ENCODE peak calls at places on chromosomes 6 and 20, in eight cellular contexts. A, C, N, S, G, Y, P and O are unnamed samples.

GRCh38 chr6:5083813-5084191 is 1.3 kb upstream of the PPP1R3G start:
- DNase-seq in A (no peak), C (no peak), N (no peak), S (no peak), G (no peak), Y (no peak), P (no peak), O (no peak)

GRCh38 chr6:35021014-35021413 is 120.1 kb downstream of the TCP11 start:
- DNase-seq in A (no peak), C (no peak), N (no peak), S (no peak), G (peak; percentile 47), Y (peak; percentile 36), P (no peak), O (no peak)

GRCh38 chr20:3312940-3313656 is 74.1 kb upstream of the SLC4A11 start:
- DNase-seq in A (no peak), C (no peak), N (peak; percentile 87), S (peak; percentile 53), G (no peak), Y (no peak), P (peak; percentile 32), O (no peak)

GRCh38 chr6:108904731-108905130 is 56.5 kb downstream of the ARMC2 start:
- DNase-seq in A (no peak), C (peak; percentile 52), N (no peak), S (no peak), G (no peak), Y (no peak), P (no peak), O (no peak)

GRCh38 chr20:39985276-39985675 is 703.8 kb downstream of the MAFB start:
- DNase-seq in A (no peak), C (no peak), N (no peak), S (no peak), G (no peak), Y (no peak), P (no peak), O (no peak)

GRCh38 chr6:110414669-110415296 is 592 bp downstream of the DDO start:
- DNase-seq in A (peak; percentile 60), C (no peak), N (no peak), S (no peak), G (no peak), Y (no peak), P (no peak), O (no peak)

GRCh38 chr20:50548396-50548795 is 38.2 kb downstream of the PTPN1 start:
- DNase-seq in A (no peak), C (peak; percentile 44), N (no peak), S (no peak), G (no peak), Y (no peak), P (no peak), O (peak; percentile 38)

GRCh38 chr6:71091167-71091566 is 134.3 kb upstream of the B3GAT2 start:
- DNase-seq in A (no peak), C (no peak), N (no peak), S (no peak), G (no peak), Y (no peak), P (no peak), O (no peak)

GRCh38 chr20:8940311-8940710 is 128.6 kb upstream of the PLCB4 start:
- DNase-seq in A (no peak), C (no peak), N (no peak), S (no peak), G (no peak), Y (no peak), P (no peak), O (no peak)

DNA sequence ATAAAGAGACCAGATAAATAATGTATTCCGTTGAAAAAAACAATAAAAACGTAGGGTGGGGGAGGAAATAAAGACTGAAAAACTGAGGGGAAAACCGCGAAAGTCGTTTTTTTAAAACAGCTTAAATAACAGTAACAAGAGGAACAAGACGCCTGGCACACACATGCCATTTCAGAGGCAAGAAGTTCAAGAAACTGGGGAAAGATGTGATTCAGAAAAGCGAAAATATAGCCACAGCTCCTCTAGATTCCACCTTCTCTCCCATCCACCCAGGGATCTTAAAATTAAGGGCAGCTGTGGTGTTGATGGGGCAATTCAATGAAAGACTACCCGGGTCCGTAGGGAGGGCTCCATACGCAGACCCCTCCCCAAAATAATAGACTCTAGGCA is 1.3 kb downstream of the EPB41L2 start:
- DNase-seq in A (no peak), C (no peak), N (peak; percentile 39), S (no peak), G (no peak), Y (no peak), P (no peak), O (no peak)
- H3K27ac ChIP-seq in A (peak overlapping the region; percentile 93), C (peak overlapping the region; percentile 94), N (no peak overlapping the region), S (peak overlapping the region; percentile 87), G (no peak overlapping the region), Y (peak overlapping the region; percentile 81), P (no peak overlapping the region), O (no peak overlapping the region)

DNA sequence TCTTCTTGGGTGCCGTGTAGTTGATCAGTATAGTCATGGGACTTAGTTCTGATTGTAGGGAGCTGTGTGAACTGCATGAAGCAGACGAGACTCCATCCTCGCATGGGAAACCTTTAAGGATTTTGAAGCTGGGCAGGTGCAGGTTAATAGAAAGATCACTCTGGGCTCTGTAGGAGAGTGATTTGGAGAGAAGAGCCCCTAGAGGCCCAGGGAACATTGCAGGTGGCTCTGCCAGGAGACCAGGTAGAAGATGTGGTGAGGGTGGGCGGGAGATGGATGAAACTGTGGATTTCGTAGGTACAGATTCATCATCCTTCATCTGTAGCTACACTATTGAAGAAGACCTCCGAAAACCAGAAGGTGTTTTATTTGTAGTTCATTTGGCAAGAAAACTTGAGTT is 53.3 kb downstream of the UTRN start:
- DNase-seq in A (no peak), C (no peak), N (no peak), S (no peak), G (no peak), Y (no peak), P (no peak), O (no peak)
- H3K27ac ChIP-seq in A (no peak overlapping the region), C (no peak overlapping the region), N (no peak overlapping the region), S (no peak overlapping the region), G (no peak overlapping the region), Y (no peak overlapping the region), P (no peak overlapping the region), O (no peak overlapping the region)

DNA sequence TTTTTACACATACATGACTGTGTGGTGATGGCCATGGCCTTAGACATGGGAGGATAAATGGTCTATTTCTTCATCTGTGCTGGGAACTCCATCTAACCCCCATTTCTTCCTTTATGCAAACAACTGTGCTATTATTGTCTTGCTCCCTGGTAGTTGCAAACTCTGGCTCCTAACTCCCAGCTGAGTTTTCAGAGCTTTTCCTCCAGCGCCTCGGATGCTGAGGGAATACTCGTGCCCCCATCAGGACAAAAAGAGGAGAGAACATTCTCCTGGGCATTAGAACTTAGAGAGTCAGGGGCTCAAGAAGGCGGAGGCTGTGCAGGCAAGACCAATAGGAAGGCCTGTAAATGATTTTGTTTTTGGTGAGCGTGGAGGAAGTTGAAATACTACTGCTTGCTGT is 2.1 kb downstream of the DAAM2 start:
- DNase-seq in A (peak; percentile 30), C (no peak), N (no peak), S (no peak), G (no peak), Y (no peak), P (no peak), O (no peak)
- H3K27ac ChIP-seq in A (peak overlapping the region; percentile 89), C (peak overlapping the region; percentile 87), N (no peak overlapping the region), S (no peak overlapping the region), G (no peak overlapping the region), Y (no peak overlapping the region), P (no peak overlapping the region), O (no peak overlapping the region)

DNA sequence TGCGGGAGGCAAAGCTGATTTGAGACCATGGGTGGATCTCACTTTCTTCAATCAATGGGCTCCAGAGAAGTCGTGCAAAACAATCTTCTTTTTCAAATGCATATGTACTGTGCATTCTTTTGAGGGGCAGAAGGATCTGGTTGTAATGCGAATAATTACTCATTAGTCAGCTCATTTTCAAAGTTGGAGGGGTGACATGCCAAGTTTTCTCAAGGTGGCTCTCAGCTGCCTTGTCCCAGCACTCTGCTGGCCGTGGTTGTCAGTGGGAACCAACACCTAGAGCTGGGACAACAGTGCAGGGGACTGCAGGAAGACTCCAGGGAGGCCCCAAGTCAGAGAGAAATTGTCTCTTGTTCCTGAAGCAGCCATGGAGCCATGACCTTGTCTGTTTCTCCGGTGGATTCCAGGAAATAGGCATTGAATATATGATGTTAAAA is 25.3 kb downstream of the MYT1 start:
- DNase-seq in A (no peak), C (no peak), N (no peak), S (no peak), G (no peak), Y (no peak), P (no peak), O (no peak)
- H3K27ac ChIP-seq in A (no peak overlapping the region), C (no peak overlapping the region), N (no peak overlapping the region), S (no peak overlapping the region), G (no peak overlapping the region), Y (no peak overlapping the region), P (no peak overlapping the region), O (no peak overlapping the region)

DNA sequence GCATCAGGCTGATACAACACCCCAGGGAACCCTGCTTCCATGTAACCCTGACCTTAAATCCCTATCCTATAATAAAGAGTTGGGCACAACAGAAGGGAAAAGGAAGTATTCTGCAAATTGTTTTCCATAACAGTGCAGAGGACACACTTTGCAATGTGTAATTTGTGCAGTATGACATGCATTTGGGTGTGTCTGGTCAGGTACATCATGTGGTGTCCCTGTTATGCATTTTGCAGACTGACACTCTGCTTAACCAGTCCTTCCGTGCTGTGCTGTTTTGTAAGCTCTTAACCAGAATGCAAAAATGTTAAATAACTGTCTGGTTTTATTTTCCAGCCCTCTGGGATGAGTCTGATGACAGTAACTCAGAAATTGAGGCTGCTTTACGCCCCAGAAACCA is 57.0 kb upstream of the XRN2 start:
- DNase-seq in A (no peak), C (no peak), N (no peak), S (no peak), G (no peak), Y (no peak), P (no peak), O (no peak)
- H3K27ac ChIP-seq in A (no peak overlapping the region), C (no peak overlapping the region), N (no peak overlapping the region), S (no peak overlapping the region), G (no peak overlapping the region), Y (no peak overlapping the region), P (no peak overlapping the region), O (no peak overlapping the region)